ENCODE peak calls at places on chromosomes 2 and 18, in four cellular contexts. One of them, this sample, is unnamed. For H3K9me3, the result is how much of the 10 kb centered on the place peaks cover.

GRCh38 chr2:190352668-190353536 is 9.5 kb downstream of the INPP1 start:
- DNase-seq in lower lobe of right lung: no peak
- DNase-seq in heart right ventricle: no peak
- DNase-seq in transverse colon: no peak
- DNase-seq in this sample: no peak

GRCh38 chr18:22108674-22109073 is 60.7 kb upstream of the GATA6 start:
- DNase-seq in lower lobe of right lung: no peak
- DNase-seq in transverse colon: no peak
- DNase-seq in heart right ventricle: no peak
- DNase-seq in this sample: no peak

GRCh38 chr2:80459028-80459427 is 154.5 kb upstream of the LRRTM1 start:
- DNase-seq in heart right ventricle: no peak
- DNase-seq in lower lobe of right lung: no peak
- DNase-seq in transverse colon: no peak
- DNase-seq in this sample: no peak

GRCh38 chr18:55779461-55779710 is 191.4 kb upstream of the TCF4 start:
- DNase-seq in heart right ventricle: peak
- DNase-seq in lower lobe of right lung: peak
- DNase-seq in transverse colon: no peak
- DNase-seq in this sample: no peak

GRCh38 chr2:102016399-102016955 is 24.7 kb downstream of the IL1R2 start:
- DNase-seq in lower lobe of right lung: no peak
- DNase-seq in transverse colon: no peak
- DNase-seq in heart right ventricle: no peak
- DNase-seq in this sample: no peak

GRCh38 chr18:12093520-12094257 is at the start of gene ANKRD62:
- DNase-seq in transverse colon: no peak
- DNase-seq in heart right ventricle: no peak
- DNase-seq in lower lobe of right lung: no peak
- DNase-seq in this sample: no peak

GRCh38 chr18:44630118-44630517 is 50.6 kb upstream of the SETBP1 start:
- DNase-seq in transverse colon: no peak
- DNase-seq in lower lobe of right lung: no peak
- DNase-seq in heart right ventricle: no peak
- DNase-seq in this sample: no peak

GRCh38 chr18:8609711-8610441 is 639 bp downstream of the RAB12 start:
- DNase-seq in lower lobe of right lung: peak
- DNase-seq in transverse colon: peak
- DNase-seq in heart right ventricle: no peak
- DNase-seq in this sample: peak

GRCh38 chr18:6781179-6781714 is 51.7 kb downstream of the ARHGAP28 start:
- DNase-seq in heart right ventricle: no peak
- DNase-seq in lower lobe of right lung: no peak
- DNase-seq in transverse colon: no peak
- DNase-seq in this sample: no peak

GRCh38 chr2:109594246-109594900 is 19.4 kb downstream of the SEPTIN10 start:
- DNase-seq in lower lobe of right lung: no peak
- DNase-seq in heart right ventricle: no peak
- DNase-seq in transverse colon: no peak
- DNase-seq in this sample: no peak

GRCh38 chr2:233424028-233424951 is 70.0 kb downstream of the DGKD start:
- DNase-seq in transverse colon: peak
- DNase-seq in heart right ventricle: peak
- DNase-seq in lower lobe of right lung: peak
- DNase-seq in this sample: no peak

GRCh38 chr2:241009191-241009590 is 10.8 kb downstream of the SNED1 start:
- DNase-seq in transverse colon: no peak
- DNase-seq in heart right ventricle: no peak
- DNase-seq in lower lobe of right lung: peak
- DNase-seq in this sample: no peak

GRCh38 chr2:224869601-224870000 is 153.4 kb upstream of the CCDC195 start:
- DNase-seq in lower lobe of right lung: no peak
- DNase-seq in heart right ventricle: no peak
- DNase-seq in transverse colon: no peak
- DNase-seq in this sample: no peak

GRCh38 chr18:57425096-57425495 is 10.1 kb upstream of the ONECUT2 start:
- DNase-seq in lower lobe of right lung: no peak
- DNase-seq in transverse colon: no peak
- DNase-seq in heart right ventricle: no peak
- DNase-seq in this sample: no peak

GRCh38 chr18:57428221-57429150 is 6.7 kb upstream of the ONECUT2 start:
- DNase-seq in heart right ventricle: no peak
- DNase-seq in transverse colon: no peak
- DNase-seq in lower lobe of right lung: no peak
- DNase-seq in this sample: no peak

GRCh38 chr18:57423821-57424220 is 11.4 kb upstream of the ONECUT2 start:
- DNase-seq in transverse colon: no peak
- DNase-seq in heart right ventricle: no peak
- DNase-seq in lower lobe of right lung: no peak
- DNase-seq in this sample: no peak

GRCh38 chr18:57427429-57428181 is 7.6 kb upstream of the ONECUT2 start:
- DNase-seq in heart right ventricle: no peak
- DNase-seq in transverse colon: no peak
- DNase-seq in lower lobe of right lung: no peak
- DNase-seq in this sample: no peak

GRCh38 chr18:57426187-57426586 is 9.0 kb upstream of the ONECUT2 start:
- DNase-seq in lower lobe of right lung: no peak
- DNase-seq in heart right ventricle: no peak
- DNase-seq in transverse colon: no peak
- DNase-seq in this sample: no peak
- H3K9me3 ChIP-seq in lower lobe of right lung: under half
- H3K9me3 ChIP-seq in heart right ventricle: under half
- H3K9me3 ChIP-seq in transverse colon: under half
- H3K9me3 ChIP-seq in this sample: under half

DNA sequence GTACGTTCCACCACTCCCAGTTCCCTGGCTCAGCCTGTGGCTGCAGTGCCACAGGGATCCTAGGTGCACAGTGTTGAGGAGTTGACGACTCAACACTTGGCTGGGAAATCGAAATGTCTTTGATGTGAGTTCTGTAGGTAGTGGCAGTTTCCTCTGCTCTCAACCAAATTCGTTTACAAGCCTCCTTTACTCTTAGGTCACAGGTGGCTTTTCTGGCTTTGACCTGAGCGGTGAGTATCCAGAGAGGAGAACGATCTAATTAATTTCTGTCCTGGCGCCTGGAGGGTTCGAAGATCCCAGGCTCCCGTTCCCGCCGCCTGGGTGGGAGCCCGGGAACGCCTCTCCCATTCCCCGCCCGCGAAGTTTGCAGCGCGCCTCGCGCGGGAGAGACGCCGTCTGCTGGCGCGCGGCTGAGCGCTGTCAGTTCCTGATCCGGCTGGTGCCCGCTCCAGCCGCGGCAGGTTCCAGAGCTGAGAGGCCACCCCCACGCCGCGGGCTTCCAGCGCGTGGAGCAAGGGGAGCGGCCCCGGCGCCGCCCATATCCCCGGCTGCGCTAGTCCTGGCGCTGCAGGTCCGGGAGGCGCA is at the start of gene LAMA3:
- DNase-seq in heart right ventricle: peak
- DNase-seq in lower lobe of right lung: peak
- DNase-seq in transverse colon: peak
- DNase-seq in this sample: no peak
- TF ChIP-seq CTCF in heart right ventricle: peak
- TF ChIP-seq CTCF in lower lobe of right lung: peak
- TF ChIP-seq CTCF in transverse colon: no peak
- TF ChIP-seq CTCF in this sample: no peak

GRCh38 chr2:36861896-36862295 is 104.4 kb downstream of the STRN start:
- DNase-seq in lower lobe of right lung: no peak
- DNase-seq in heart right ventricle: no peak
- DNase-seq in transverse colon: no peak
- DNase-seq in this sample: no peak

GRCh38 chr2:36859366-36859792 is 107.0 kb downstream of the STRN start:
- DNase-seq in heart right ventricle: no peak
- DNase-seq in lower lobe of right lung: no peak
- DNase-seq in transverse colon: no peak
- DNase-seq in this sample: no peak

GRCh38 chr2:36854241-36854640 is 112.1 kb downstream of the STRN start:
- DNase-seq in transverse colon: no peak
- DNase-seq in heart right ventricle: no peak
- DNase-seq in lower lobe of right lung: no peak
- DNase-seq in this sample: no peak

GRCh38 chr2:36857713-36858112 is 108.6 kb downstream of the STRN start:
- DNase-seq in heart right ventricle: no peak
- DNase-seq in transverse colon: peak
- DNase-seq in lower lobe of right lung: no peak
- DNase-seq in this sample: no peak

DNA sequence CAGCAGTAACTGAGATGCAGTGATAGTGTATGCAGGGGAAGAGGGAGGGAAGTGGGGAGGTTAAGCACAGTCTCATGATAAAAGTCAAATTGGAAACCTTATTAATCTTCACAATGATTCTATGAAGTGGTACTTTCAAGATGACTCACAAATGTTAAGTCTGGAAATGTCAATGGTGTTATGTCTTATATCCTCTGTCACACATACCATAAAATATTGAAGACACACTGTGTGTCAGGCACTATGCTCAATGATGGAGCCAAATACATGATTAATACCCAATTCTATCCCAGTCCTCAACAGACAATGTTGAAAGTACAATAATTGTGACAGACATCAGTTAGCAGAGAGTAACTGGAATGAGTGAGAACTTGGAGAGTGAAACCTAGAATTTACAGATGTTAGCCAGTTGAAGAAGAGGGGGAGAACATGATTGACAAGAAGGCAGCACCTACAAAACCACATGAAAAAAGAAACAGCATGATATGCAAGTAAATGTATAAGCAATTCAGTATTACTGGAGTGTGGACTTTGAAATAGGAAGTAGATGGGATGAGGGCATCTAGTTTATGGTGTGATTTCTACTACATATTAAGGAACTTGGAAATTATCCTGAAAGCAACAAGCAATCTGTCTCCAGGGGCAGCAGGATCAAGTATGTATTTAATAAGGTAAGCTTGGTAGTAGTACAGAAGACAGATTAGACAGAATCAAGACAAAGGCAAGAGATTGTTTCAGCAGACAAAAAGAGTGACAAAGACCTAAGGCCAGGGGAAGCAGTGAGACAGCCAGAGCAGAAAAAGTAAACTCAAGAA is 107.6 kb downstream of the STRN start:
- DNase-seq in transverse colon: no peak
- DNase-seq in heart right ventricle: no peak
- DNase-seq in lower lobe of right lung: no peak
- DNase-seq in this sample: no peak
- H3K27ac ChIP-seq in transverse colon: no peak
- H3K27ac ChIP-seq in heart right ventricle: no peak
- H3K27ac ChIP-seq in lower lobe of right lung: no peak
- H3K27ac ChIP-seq in this sample: no peak

DNA sequence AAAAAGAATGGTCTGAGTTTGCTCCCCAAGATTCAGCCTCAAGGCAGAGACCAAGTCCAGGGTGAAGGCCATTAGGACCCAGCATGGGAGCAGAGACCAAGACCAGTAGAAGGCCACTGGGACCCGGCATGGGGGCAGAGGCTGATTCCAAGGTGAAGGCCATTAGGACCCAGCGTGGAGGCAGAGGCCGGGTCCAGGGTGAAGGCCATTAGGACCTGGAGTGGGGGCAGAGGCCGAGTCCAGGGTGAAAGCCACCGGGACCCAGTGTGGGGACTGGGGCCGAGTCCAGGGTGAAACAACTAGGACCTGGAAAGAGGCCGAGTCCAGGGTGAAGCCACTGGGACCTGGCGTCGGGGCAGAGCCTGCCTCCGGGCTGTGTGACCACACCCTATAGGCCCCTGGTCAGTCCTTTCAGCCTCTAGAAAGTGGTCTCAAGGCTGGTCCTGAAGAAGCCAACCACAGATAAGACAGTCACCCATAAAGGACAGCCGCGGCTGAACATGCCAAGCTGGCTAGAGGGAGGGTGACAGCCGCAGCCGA is 113.8 kb upstream of the SALL3 start:
- DNase-seq in transverse colon: no peak
- DNase-seq in lower lobe of right lung: no peak
- DNase-seq in heart right ventricle: no peak
- DNase-seq in this sample: no peak
- H3K9me3 ChIP-seq in transverse colon: under half
- H3K9me3 ChIP-seq in lower lobe of right lung: under half
- H3K9me3 ChIP-seq in heart right ventricle: under half
- H3K9me3 ChIP-seq in this sample: under half

This sample was measured in CD4-positive, alpha-beta T cell.